ENCODE peak calls at places on chromosome 14, in four cellular contexts. V is WTC11, Q is K562, I is HepG2. A is an unnamed sample.

GRCh38 chr14:56333361-56334279 is 215.4 kb downstream of the PELI2 start:
- DNase-seq in V (no peak), Q (no peak), I (peak), A (no peak)

GRCh38 chr14:24058951-24059475 is 7.2 kb downstream of the CARMIL3 start:
- DNase-seq in V (peak), Q (no peak), I (no peak), A (no peak)

GRCh38 chr14:22523283-22523682 is 65.7 kb downstream of the DAD1 start:
- DNase-seq in V (no peak), Q (no peak), I (no peak), A (no peak)

GRCh38 chr14:104428333-104428851 is 151.2 kb upstream of the C14orf180 start:
- DNase-seq in V (no peak), Q (no peak), I (no peak), A (no peak)

GRCh38 chr14:61461808-61462275 is 140.5 kb downstream of the PRKCH start:
- DNase-seq in V (no peak), Q (peak), I (peak), A (peak)

GRCh38 chr14:82075566-82075965 is 541.9 kb upstream of the SEL1L start:
- DNase-seq in V (peak), Q (no peak), I (no peak), A (no peak)

GRCh38 chr14:69004731-69005431 is 25.8 kb upstream of the ACTN1 start:
- DNase-seq in V (no peak), Q (no peak), I (no peak), A (no peak)

GRCh38 chr14:106318700-106319099 is 792.3 kb downstream of the TMEM121 start:
- DNase-seq in V (no peak), Q (peak), I (no peak), A (no peak)

GRCh38 chr14:96938946-96939345 is 141.8 kb downstream of the VRK1 start:
- DNase-seq in V (peak), Q (peak), I (no peak), A (no peak)

GRCh38 chr14:24279301-24280186 is 8.1 kb upstream of the RABGGTA start:
- DNase-seq in V (no peak), Q (no peak), I (no peak), A (no peak)

GRCh38 chr14:58533417-58533816 is 104.3 kb upstream of the DACT1 start:
- DNase-seq in V (no peak), Q (no peak), I (no peak), A (no peak)

GRCh38 chr14:31125231-31125630 is 82.4 kb downstream of the HECTD1 start:
- DNase-seq in V (no peak), Q (no peak), I (no peak), A (no peak)

GRCh38 chr14:72433511-72433910 is 460.4 kb downstream of the DPF3 start:
- DNase-seq in V (no peak), Q (no peak), I (no peak), A (no peak)

GRCh38 chr14:50475460-50475859 is 56.9 kb downstream of the MAP4K5 start:
- DNase-seq in V (no peak), Q (no peak), I (peak), A (no peak)

GRCh38 chr14:85332401-85332800 is 197.5 kb upstream of the FLRT2 start:
- DNase-seq in V (no peak), Q (no peak), I (no peak), A (no peak)

GRCh38 chr14:76339922-76340615 is 35.9 kb upstream of the ESRRB start:
- DNase-seq in V (no peak), Q (no peak), I (no peak), A (no peak)

GRCh38 chr14:74018029-74018703 is 922 bp downstream of the ENTPD5 start:
- DNase-seq in V (no peak), Q (no peak), I (peak), A (peak)

GRCh38 chr14:74018704-74019407 is at the start of the genes BBOF1 and ENTPD5:
- DNase-seq in V (peak), Q (peak), I (peak), A (peak)

GRCh38 chr14:74019408-74019714 is 212 bp downstream of the BBOF1 start:
- DNase-seq in V (no peak), Q (no peak), I (no peak), A (no peak)

GRCh38 chr14:74015965-74016364 is 3.1 kb downstream of the ENTPD5 start:
- DNase-seq in V (no peak), Q (no peak), I (no peak), A (no peak)

GRCh38 chr14:74019743-74020142 is 594 bp downstream of the BBOF1 start:
- DNase-seq in V (no peak), Q (no peak), I (peak), A (peak)
- TF ChIP-seq ELF4 in V (no peak), Q (no peak), I (no peak), A (no peak)

GRCh38 chr14:65491274-65491673 is 78.7 kb downstream of the FUT8 start:
- DNase-seq in V (no peak), Q (no peak), I (no peak), A (no peak)

GRCh38 chr14:65495196-65495595 is 82.7 kb downstream of the FUT8 start:
- DNase-seq in V (no peak), Q (no peak), I (no peak), A (no peak)

GRCh38 chr14:65496178-65496993 is 83.9 kb downstream of the FUT8 start:
- DNase-seq in V (no peak), Q (no peak), I (no peak), A (no peak)

GRCh38 chr14:65487783-65488578 is 75.5 kb downstream of the FUT8 start:
- DNase-seq in V (no peak), Q (no peak), I (no peak), A (no peak)

GRCh38 chr14:65492277-65492676 is 79.7 kb downstream of the FUT8 start:
- DNase-seq in V (no peak), Q (no peak), I (no peak), A (no peak)
- TF ChIP-seq ELF4 in V (no peak), Q (no peak), I (no peak), A (no peak)

DNA sequence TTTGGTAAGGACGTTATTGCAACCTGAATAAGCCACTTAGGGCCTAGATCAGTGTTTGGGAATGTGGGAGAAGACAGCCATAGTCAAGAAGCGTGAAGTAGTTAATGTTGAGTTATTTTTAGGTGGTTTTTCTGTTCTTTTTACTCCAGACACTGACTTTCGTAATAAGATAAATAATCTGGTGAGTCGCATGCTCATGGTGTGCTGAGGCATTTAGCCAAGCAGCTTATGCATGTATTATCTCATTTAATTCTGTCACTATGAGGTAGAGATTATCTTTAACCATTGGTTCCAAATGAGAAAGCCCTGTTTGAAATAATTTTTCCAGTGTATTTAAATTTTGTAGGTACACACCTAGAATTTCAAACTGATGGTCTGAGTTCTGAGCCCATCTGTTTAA is 67.3 kb downstream of the RCOR1 start:
- DNase-seq in V (no peak), Q (no peak), I (no peak), A (no peak)
- TF ChIP-seq ELF4 in V (no peak), Q (no peak), I (no peak), A (no peak)

DNA sequence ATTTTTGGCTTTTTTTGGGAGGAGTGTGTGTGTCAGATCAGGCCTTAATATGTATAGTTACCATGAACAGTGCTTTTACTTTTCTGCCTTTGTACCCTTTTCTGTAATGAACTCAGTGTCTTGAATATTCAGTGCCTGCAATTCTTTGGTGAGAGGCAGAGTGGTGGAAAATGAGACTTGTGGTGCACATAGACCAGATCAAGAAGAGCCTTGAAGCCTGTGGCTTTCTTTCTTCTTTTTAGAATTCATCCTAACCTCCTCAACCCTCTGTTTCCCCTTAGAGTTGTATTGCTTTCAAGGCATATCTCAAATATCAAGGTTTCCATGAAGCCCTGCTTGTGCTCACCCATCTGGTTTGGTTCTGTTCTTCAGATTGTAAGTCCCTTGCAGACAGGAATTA is 2.6 kb downstream of the YLPM1 start:
- DNase-seq in V (no peak), Q (no peak), I (no peak), A (no peak)
- TF ChIP-seq ELF4 in V (no peak), Q (no peak), I (no peak), A (no peak)

DNA sequence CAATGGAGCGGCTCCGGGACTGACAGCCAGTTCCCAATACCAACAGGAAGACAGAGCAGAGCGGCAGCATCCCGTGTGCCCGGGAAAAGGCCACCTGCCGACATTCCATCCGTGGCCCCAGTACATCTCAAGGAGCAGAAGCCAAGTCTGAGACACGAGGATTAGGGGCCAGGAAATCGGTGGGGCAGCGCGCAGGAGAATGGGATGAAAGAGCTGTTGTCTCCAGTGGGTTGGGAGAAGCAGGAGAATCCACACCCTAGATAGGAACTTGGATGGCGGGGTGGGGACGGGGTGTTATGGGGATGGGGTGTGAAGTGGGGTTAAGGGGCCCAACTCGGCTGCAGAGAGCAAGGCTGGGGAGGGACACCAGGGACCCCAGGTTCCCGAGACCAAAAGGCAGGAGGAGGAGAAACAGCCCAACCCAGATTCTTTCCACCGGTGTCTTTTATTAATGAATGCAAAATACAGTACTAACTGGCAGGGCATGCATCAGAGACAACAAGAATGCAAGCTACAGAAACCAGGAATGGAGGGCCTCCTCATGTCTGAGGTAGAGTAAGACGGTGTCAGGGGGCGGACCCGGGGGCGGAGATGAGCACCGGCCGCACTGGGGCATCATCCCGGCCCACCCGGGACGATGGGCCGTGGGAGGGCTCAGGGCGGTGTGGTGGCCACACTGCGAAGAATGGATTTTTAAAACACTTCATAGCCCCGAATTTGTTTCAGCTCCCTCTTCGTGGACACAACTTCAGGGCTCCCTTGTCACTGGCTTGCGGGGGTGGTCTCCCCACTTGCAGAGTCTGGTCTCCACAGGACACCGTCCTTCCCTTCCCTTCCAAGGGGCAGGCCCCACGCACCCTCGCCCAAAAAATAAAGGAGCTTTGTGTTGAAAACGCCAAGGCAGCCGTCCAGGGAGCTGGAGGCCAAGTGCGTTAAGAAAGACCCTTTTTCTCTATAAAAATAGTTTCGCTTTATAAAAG is 50.2 kb downstream of the BEGAIN start:
- DNase-seq in V (peak), Q (no peak), I (no peak), A (no peak)
- TF ChIP-seq ELF4 in V (no peak), Q (no peak), I (no peak), A (no peak)

GRCh38 chr14:90521930-90522483 is 125.2 kb downstream of the CALM1 start:
- DNase-seq in V (no peak), Q (no peak), I (no peak), A (no peak)
- TF ChIP-seq ELF4 in V (no peak), Q (no peak), I (no peak), A (no peak)

DNA sequence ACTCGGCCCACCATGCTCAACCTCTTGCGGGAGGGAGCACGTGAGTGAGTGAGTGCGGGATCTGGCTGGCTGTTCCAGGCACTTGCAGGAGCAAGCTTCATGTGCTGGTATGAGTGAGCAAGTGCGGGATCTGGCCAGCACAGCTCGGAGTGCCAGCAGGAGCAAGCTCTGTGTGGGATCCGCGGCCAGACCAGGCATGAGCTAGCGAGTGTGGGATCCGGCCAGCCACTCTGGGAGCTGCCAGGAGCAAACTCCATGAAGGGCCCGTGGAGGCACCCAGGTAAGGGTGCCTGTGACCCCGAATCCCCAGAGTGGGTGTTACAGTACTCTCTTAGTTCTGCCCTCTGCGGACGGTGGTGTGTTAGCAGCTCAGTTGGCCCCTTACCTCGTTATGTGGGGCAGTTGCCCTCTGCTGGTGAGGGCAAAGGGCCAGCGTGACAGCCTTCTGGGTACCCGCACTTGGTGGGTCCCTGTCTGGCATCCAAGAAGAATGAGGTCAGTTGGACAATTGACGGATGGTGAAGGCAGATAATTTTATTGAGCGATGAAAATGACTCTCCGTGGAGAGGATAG is 38.3 kb downstream of the RAD51B start:
- DNase-seq in V (peak), Q (no peak), I (no peak), A (no peak)
- TF ChIP-seq ELF4 in V (no peak), Q (no peak), I (no peak), A (no peak)

GRCh38 chr14:34676516-34677211 is 37.7 kb downstream of the CFL2 start:
- DNase-seq in V (no peak), Q (no peak), I (no peak), A (no peak)

GRCh38 chr14:34680806-34681479 is 33.5 kb downstream of the CFL2 start:
- DNase-seq in V (no peak), Q (no peak), I (no peak), A (no peak)

GRCh38 chr14:34678306-34678705 is 36.1 kb downstream of the CFL2 start:
- DNase-seq in V (no peak), Q (no peak), I (no peak), A (no peak)

GRCh38 chr14:34682787-34683321 is 31.5 kb downstream of the CFL2 start:
- DNase-seq in V (no peak), Q (no peak), I (no peak), A (no peak)

DNA sequence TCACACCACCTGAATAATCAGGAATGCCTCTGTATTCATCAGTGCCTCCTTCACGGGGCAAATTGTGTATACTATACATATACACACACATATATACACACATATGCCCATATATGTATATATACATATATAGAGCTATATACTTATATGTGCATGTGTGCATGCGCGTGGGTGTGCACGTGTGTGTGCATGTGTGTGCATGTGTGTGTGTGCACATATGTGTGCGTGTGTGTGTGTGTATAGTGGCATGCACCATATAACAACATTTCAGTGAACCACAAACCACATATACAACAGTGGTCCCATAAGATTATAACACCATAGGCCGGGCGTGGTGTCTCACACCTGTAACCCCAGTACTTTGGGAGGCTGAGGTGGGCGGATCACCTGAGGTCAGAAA is 35.7 kb downstream of the CFL2 start:
- DNase-seq in V (no peak), Q (no peak), I (no peak), A (no peak)
- TF ChIP-seq ELF4 in V (no peak), Q (no peak), I (no peak), A (no peak)

GRCh38 chr14:51825926-51826325 is 34.5 kb upstream of the GNG2 start:
- DNase-seq in V (no peak), Q (no peak), I (no peak), A (no peak)

GRCh38 chr14:51823706-51824105 is 36.7 kb upstream of the GNG2 start:
- DNase-seq in V (no peak), Q (no peak), I (no peak), A (no peak)

GRCh38 chr14:51824191-51824590 is 36.2 kb upstream of the GNG2 start:
- DNase-seq in V (no peak), Q (no peak), I (no peak), A (no peak)

GRCh38 chr14:51822499-51822898 is 37.9 kb upstream of the GNG2 start:
- DNase-seq in V (no peak), Q (no peak), I (no peak), A (no peak)

GRCh38 chr14:51828017-51828797 is 32.2 kb upstream of the GNG2 start:
- DNase-seq in V (no peak), Q (no peak), I (no peak), A (no peak)
- TF ChIP-seq ELF4 in V (no peak), Q (no peak), I (no peak), A (no peak)

GRCh38 chr14:74669846-74670245 is 43.0 kb downstream of the AREL1 start:
- DNase-seq in V (no peak), Q (no peak), I (no peak), A (no peak)

GRCh38 chr14:74673768-74674167 is 39.1 kb downstream of the AREL1 start:
- DNase-seq in V (no peak), Q (no peak), I (no peak), A (no peak)

GRCh38 chr14:74670726-74671125 is 42.2 kb downstream of the AREL1 start:
- DNase-seq in V (no peak), Q (no peak), I (no peak), A (no peak)

GRCh38 chr14:74671789-74672188 is 41.1 kb downstream of the AREL1 start:
- DNase-seq in V (no peak), Q (no peak), I (no peak), A (no peak)

GRCh38 chr14:74675219-74675618 is 37.7 kb downstream of the AREL1 start:
- DNase-seq in V (no peak), Q (no peak), I (no peak), A (no peak)
- TF ChIP-seq ELF4 in V (no peak), Q (no peak), I (no peak), A (no peak)